ENCODE peak calls at places on chromosomes 7 and 10, in ten cellular contexts. J is hepatocyte, W is neural progenitor cell, R is fibroblast of lung, O is OCI-LY7, I is sigmoid colon, U is astrocyte, P is thoracic aorta, E is brain microvascular endothelial cell, A is HepG2. K is an unnamed sample.

GRCh38 chr7:27808626-27809025 is 68.7 kb downstream of the TAX1BP1 start:
- DNase-seq in J (no peak), W (no peak), R (peak), O (no peak), I (no peak), U (peak), P (no peak), E (peak), A (no peak), K (no peak)

GRCh38 chr10:12826800-12827372 is 174.6 kb downstream of the CCDC3 start:
- DNase-seq in J (no peak), W (no peak), R (no peak), O (peak), I (no peak), U (no peak), P (no peak), E (no peak), A (no peak), K (peak)

GRCh38 chr7:64907641-64908326 is 4.7 kb downstream of the ZNF273 start:
- DNase-seq in J (no peak), W (no peak), R (peak), O (peak), I (no peak), U (peak), P (no peak), E (peak), A (peak), K (peak)

GRCh38 chr10:58666024-58666423 is 153.4 kb downstream of the BICC1 start:
- DNase-seq in J (peak), W (no peak), R (peak), O (no peak), I (no peak), U (peak), P (no peak), E (peak), A (peak), K (no peak)

GRCh38 chr7:74023037-74023436 is 4.9 kb upstream of the ELN start:
- DNase-seq in J (peak), W (no peak), R (peak), O (no peak), I (peak), U (peak), P (peak), E (peak), A (peak), K (no peak)

GRCh38 chr10:11824376-11824775 is 1.2 kb downstream of the PROSER2 start:
- DNase-seq in J (no peak), W (no peak), R (peak), O (no peak), I (no peak), U (peak), P (no peak), E (no peak), A (peak), K (no peak)

GRCh38 chr7:1666251-1666778 is 3.8 kb upstream of the ELFN1 start:
- DNase-seq in J (peak), W (peak), R (peak), O (no peak), I (peak), U (no peak), P (no peak), E (no peak), A (no peak), K (no peak)

GRCh38 chr7:8176370-8177081 is 85.4 kb downstream of the ICA1 start:
- DNase-seq in J (no peak), W (no peak), R (no peak), O (peak), I (no peak), U (no peak), P (no peak), E (no peak), A (no peak), K (no peak)

GRCh38 chr7:28940741-28941385 is 17.3 kb downstream of the TRIL start:
- DNase-seq in J (no peak), W (no peak), R (no peak), O (no peak), I (no peak), U (no peak), P (no peak), E (no peak), A (no peak), K (no peak)

GRCh38 chr10:29160110-29160669 is 128.7 kb upstream of the LYZL1 start:
- DNase-seq in J (no peak), W (no peak), R (peak), O (no peak), I (no peak), U (peak), P (no peak), E (peak), A (peak), K (no peak)

GRCh38 chr7:69892790-69893189 is 294.5 kb downstream of the AUTS2 start:
- DNase-seq in J (no peak), W (no peak), R (no peak), O (peak), I (no peak), U (no peak), P (no peak), E (no peak), A (no peak), K (no peak)

GRCh38 chr10:114239117-114239993 is at the start of gene VWA2:
- DNase-seq in J (peak), W (peak), R (no peak), O (peak), I (no peak), U (no peak), P (no peak), E (no peak), A (no peak), K (no peak)

GRCh38 chr7:4894482-4894881 is 11.0 kb upstream of the RADIL start:
- DNase-seq in J (no peak), W (no peak), R (no peak), O (no peak), I (no peak), U (no peak), P (no peak), E (no peak), A (no peak), K (no peak)

GRCh38 chr7:142519077-142519789 is 230.0 kb upstream of the PRSS1 start:
- DNase-seq in J (no peak), W (no peak), R (no peak), O (no peak), I (no peak), U (no peak), P (no peak), E (no peak), A (no peak), K (no peak)

GRCh38 chr7:27199820-27200760 is at the start of gene HOXA13:
- DNase-seq in J (peak), W (peak), R (no peak), O (peak), I (peak), U (no peak), P (no peak), E (no peak), A (no peak), K (peak)

GRCh38 chr7:106344861-106345260 is 60.1 kb upstream of the NAMPT start:
- DNase-seq in J (no peak), W (no peak), R (peak), O (no peak), I (no peak), U (peak), P (no peak), E (peak), A (no peak), K (no peak)

GRCh38 chr10:79073784-79074432 is 5.1 kb downstream of the ZMIZ1 start:
- DNase-seq in J (peak), W (no peak), R (peak), O (no peak), I (peak), U (peak), P (no peak), E (peak), A (peak), K (peak)

GRCh38 chr7:6026011-6026819 is 5.0 kb upstream of the ANKRD61 start:
- DNase-seq in J (peak), W (peak), R (peak), O (peak), I (peak), U (no peak), P (peak), E (peak), A (peak), K (peak)

GRCh38 chr10:17047908-17048307 is 81.7 kb downstream of the CUBN start:
- DNase-seq in J (no peak), W (no peak), R (no peak), O (no peak), I (no peak), U (no peak), P (no peak), E (no peak), A (no peak), K (no peak)

GRCh38 chr10:16909271-16909767 is 92.1 kb upstream of the RSU1 start:
- DNase-seq in J (no peak), W (no peak), R (peak), O (no peak), I (no peak), U (peak), P (no peak), E (no peak), A (no peak), K (no peak)

GRCh38 chr7:38492010-38492409 is 139.2 kb downstream of the AMPH start:
- DNase-seq in J (no peak), W (no peak), R (no peak), O (no peak), I (no peak), U (no peak), P (no peak), E (no peak), A (no peak), K (no peak)

GRCh38 chr10:57955076-57955475 is 312.6 kb downstream of the IPMK start:
- DNase-seq in J (no peak), W (no peak), R (peak), O (no peak), I (no peak), U (peak), P (no peak), E (no peak), A (no peak), K (peak)

GRCh38 chr7:88835147-88835728 is 39.7 kb upstream of the TEX47 start:
- DNase-seq in J (peak), W (peak), R (peak), O (peak), I (no peak), U (peak), P (no peak), E (peak), A (peak), K (peak)

GRCh38 chr10:61284222-61284890 is 168.8 kb downstream of the TMEM26 start:
- DNase-seq in J (peak), W (peak), R (peak), O (peak), I (no peak), U (peak), P (no peak), E (peak), A (peak), K (peak)

GRCh38 chr10:86824151-86824550 is 67.7 kb downstream of the BMPR1A start:
- DNase-seq in J (no peak), W (peak), R (no peak), O (no peak), I (no peak), U (no peak), P (no peak), E (no peak), A (no peak), K (no peak)

GRCh38 chr10:131901181-131901829 is 497 bp downstream of the PPP2R2D start:
- DNase-seq in J (peak), W (peak), R (peak), O (peak), I (peak), U (no peak), P (no peak), E (no peak), A (no peak), K (peak)

GRCh38 chr7:33819658-33820057 is 85.7 kb upstream of the BMPER start:
- DNase-seq in J (no peak), W (no peak), R (no peak), O (no peak), I (no peak), U (no peak), P (no peak), E (no peak), A (no peak), K (no peak)

GRCh38 chr7:45183711-45184210 is 26.2 kb downstream of the RAMP3 start:
- DNase-seq in J (no peak), W (no peak), R (no peak), O (no peak), I (peak), U (no peak), P (no peak), E (no peak), A (no peak), K (no peak)

GRCh38 chr10:77562742-77563141 is 74.9 kb downstream of the KCNMA1 start:
- DNase-seq in J (no peak), W (no peak), R (no peak), O (no peak), I (no peak), U (no peak), P (no peak), E (no peak), A (no peak), K (no peak)

GRCh38 chr7:107528461-107528860 is 35.3 kb downstream of the COG5 start:
- DNase-seq in J (no peak), W (no peak), R (peak), O (no peak), I (no peak), U (peak), P (no peak), E (peak), A (peak), K (no peak)

GRCh38 chr7:88432321-88432720 is 125.6 kb upstream of the STEAP4 start:
- DNase-seq in J (no peak), W (no peak), R (no peak), O (no peak), I (no peak), U (no peak), P (no peak), E (no peak), A (no peak), K (no peak)

GRCh38 chr10:88064608-88065383 is 201.4 kb downstream of the PTEN start:
- DNase-seq in J (peak), W (no peak), R (peak), O (no peak), I (peak), U (no peak), P (peak), E (no peak), A (no peak), K (peak)

GRCh38 chr7:29106128-29106988 is 40.0 kb downstream of the CPVL start:
- DNase-seq in J (peak), W (peak), R (peak), O (peak), I (no peak), U (peak), P (no peak), E (peak), A (peak), K (peak)

GRCh38 chr10:79454259-79454658 is 8.8 kb upstream of the ZCCHC24 start:
- DNase-seq in J (no peak), W (no peak), R (peak), O (no peak), I (peak), U (peak), P (no peak), E (no peak), A (no peak), K (no peak)

GRCh38 chr10:60963441-60964256 is 19.7 kb upstream of the RHOBTB1 start:
- DNase-seq in J (no peak), W (no peak), R (peak), O (no peak), I (no peak), U (peak), P (no peak), E (peak), A (peak), K (peak)

GRCh38 chr7:137990251-137990901 is 11.5 kb downstream of the CREB3L2 start:
- DNase-seq in J (no peak), W (no peak), R (peak), O (no peak), I (no peak), U (peak), P (no peak), E (peak), A (no peak), K (no peak)

GRCh38 chr7:35596061-35596460 is 98.9 kb downstream of the HERPUD2 start:
- DNase-seq in J (no peak), W (no peak), R (peak), O (no peak), I (no peak), U (peak), P (no peak), E (peak), A (no peak), K (peak)

DNA sequence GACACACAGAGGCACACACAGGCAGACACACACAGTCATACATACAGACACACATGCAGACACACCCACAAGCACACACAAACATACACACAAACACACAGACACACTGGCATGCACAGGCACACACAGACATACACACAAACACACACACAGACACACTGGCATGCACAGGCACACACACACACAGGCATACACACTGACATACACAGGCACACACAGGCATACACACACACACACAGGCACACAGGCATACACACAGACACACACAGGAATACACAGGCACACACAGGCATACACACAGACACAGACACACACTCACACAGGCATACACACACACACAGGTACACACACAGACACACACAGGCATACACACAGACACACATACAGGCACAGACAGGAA is 340.7 kb upstream of the VSTM2A start:
- DNase-seq in J (no peak), W (no peak), R (no peak), O (no peak), I (no peak), U (no peak), P (no peak), E (no peak), A (no peak), K (no peak)
- H3K27ac ChIP-seq in J (no peak), W (no peak), R (no peak), O (no peak), I (no peak), U (no peak), P (no peak), E (no peak), A (no peak), K (no peak)

GRCh38 chr7:102261451-102261850 is 25.2 kb upstream of the SH2B2 start:
- DNase-seq in J (no peak), W (no peak), R (no peak), O (no peak), I (no peak), U (no peak), P (no peak), E (no peak), A (no peak), K (no peak)

GRCh38 chr7:102268635-102269034 is 18.0 kb upstream of the SH2B2 start:
- DNase-seq in J (no peak), W (no peak), R (no peak), O (no peak), I (no peak), U (no peak), P (no peak), E (no peak), A (no peak), K (no peak)

GRCh38 chr7:102260856-102261255 is 25.8 kb upstream of the SH2B2 start:
- DNase-seq in J (peak), W (peak), R (peak), O (no peak), I (no peak), U (peak), P (no peak), E (peak), A (no peak), K (no peak)

GRCh38 chr7:102262536-102262935 is 24.1 kb upstream of the SH2B2 start:
- DNase-seq in J (no peak), W (no peak), R (no peak), O (no peak), I (no peak), U (no peak), P (no peak), E (no peak), A (no peak), K (no peak)

GRCh38 chr7:102264367-102264891 is 22.2 kb upstream of the SH2B2 start:
- DNase-seq in J (no peak), W (no peak), R (peak), O (no peak), I (no peak), U (no peak), P (no peak), E (no peak), A (peak), K (no peak)
- TF ChIP-seq CTCF in J (no peak), W (no peak), R (no peak), O (no peak), I (no peak), U (no peak), P (no peak), E (no peak), A (no peak), K (no peak)

GRCh38 chr7:148761499-148762278 is 63.0 kb downstream of the CUL1 start:
- DNase-seq in J (no peak), W (no peak), R (no peak), O (no peak), I (no peak), U (no peak), P (no peak), E (no peak), A (no peak), K (no peak)
- H3K4me3 ChIP-seq in J (no peak), W (no peak), R (no peak), O (no peak), I (no peak), U (no peak), P (no peak), E (no peak), A (no peak), K (no peak)

GRCh38 chr10:6411424-6411823 is 168.7 kb downstream of the PRKCQ start:
- DNase-seq in J (no peak), W (no peak), R (no peak), O (no peak), I (no peak), U (no peak), P (no peak), E (no peak), A (no peak), K (no peak)

GRCh38 chr10:6408799-6409198 is 171.3 kb downstream of the PRKCQ start:
- DNase-seq in J (no peak), W (no peak), R (no peak), O (no peak), I (no peak), U (no peak), P (no peak), E (no peak), A (no peak), K (no peak)

GRCh38 chr10:6409982-6410694 is 169.9 kb downstream of the PRKCQ start:
- DNase-seq in J (peak), W (no peak), R (peak), O (no peak), I (no peak), U (peak), P (no peak), E (peak), A (no peak), K (peak)

GRCh38 chr10:6407034-6407721 is 172.9 kb downstream of the PRKCQ start:
- DNase-seq in J (no peak), W (no peak), R (no peak), O (no peak), I (no peak), U (no peak), P (no peak), E (no peak), A (no peak), K (no peak)

GRCh38 chr10:6410830-6411229 is 169.2 kb downstream of the PRKCQ start:
- DNase-seq in J (no peak), W (no peak), R (no peak), O (no peak), I (no peak), U (no peak), P (no peak), E (no peak), A (no peak), K (no peak)
- H3K27ac ChIP-seq in J (no peak), W (no peak), R (no peak), O (no peak), I (peak), U (no peak), P (no peak), E (no peak), A (no peak), K (no peak)

GRCh38 chr10:50603151-50603850 is 20.5 kb downstream of the SGMS1 start:
- DNase-seq in J (no peak), W (no peak), R (no peak), O (no peak), I (no peak), U (no peak), P (no peak), E (no peak), A (no peak), K (no peak)

GRCh38 chr10:50605280-50606270 is 18.2 kb downstream of the SGMS1 start:
- DNase-seq in J (peak), W (no peak), R (peak), O (no peak), I (peak), U (peak), P (no peak), E (peak), A (peak), K (no peak)

GRCh38 chr10:50601974-50602373 is 21.8 kb downstream of the SGMS1 start:
- DNase-seq in J (no peak), W (no peak), R (no peak), O (no peak), I (no peak), U (no peak), P (no peak), E (no peak), A (no peak), K (no peak)

GRCh38 chr10:50604823-50605222 is 18.9 kb downstream of the SGMS1 start:
- DNase-seq in J (no peak), W (no peak), R (peak), O (no peak), I (no peak), U (peak), P (no peak), E (no peak), A (no peak), K (no peak)

DNA sequence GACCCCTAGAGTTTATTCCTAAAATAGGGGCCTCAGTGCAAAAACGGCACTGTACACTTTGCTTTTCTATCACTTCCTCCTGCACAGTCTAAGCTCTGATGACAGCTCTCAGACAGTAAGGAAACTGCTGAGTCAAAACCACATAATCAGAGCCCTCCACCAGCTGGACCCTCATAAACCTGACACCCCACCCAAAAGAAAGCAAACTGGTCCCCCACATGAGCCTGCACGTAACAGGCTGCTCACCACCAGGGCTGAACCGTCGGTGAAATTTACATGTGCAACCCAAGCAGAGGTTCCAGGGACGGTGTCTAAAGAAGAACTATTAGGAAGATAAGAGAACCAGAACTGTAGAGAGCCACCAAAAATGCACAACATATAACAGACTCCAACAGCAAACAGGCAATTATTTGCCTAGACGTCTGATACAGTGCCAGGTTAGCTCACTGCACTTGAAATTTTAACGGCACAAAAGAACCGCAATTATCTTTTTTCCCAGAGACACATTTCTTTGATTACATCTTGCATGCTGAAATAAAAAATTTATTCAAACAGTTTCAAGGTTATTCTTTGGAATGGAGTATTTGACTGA is 19.6 kb downstream of the SGMS1 start:
- DNase-seq in J (no peak), W (no peak), R (peak), O (peak), I (no peak), U (no peak), P (no peak), E (no peak), A (no peak), K (no peak)
- TF ChIP-seq CTCF in J (peak), W (no peak), R (no peak), O (peak), I (no peak), U (no peak), P (no peak), E (no peak), A (no peak), K (no peak)

K was measured in A673.